ENCODE peak calls at places on chromosomes 16 and 17, in six cellular contexts. S is pancreas, U is Calu3, Y is GM10248, I is retinal pigment epithelial cell, X is GM06990. N is an unnamed sample.

GRCh38 chr16:8807189-8807588 is 9.6 kb downstream of the PMM2 start:
- DNase-seq in Y (no peak), U (no peak), X (no peak), I (no peak), S (no peak), N (no peak)

GRCh38 chr17:962650-963049 is 16.9 kb downstream of the NXN start:
- DNase-seq in U (no peak), I (no peak), S (no peak), Y (no peak), X (no peak), N (no peak)

GRCh38 chr16:49737541-49737940 is 118.4 kb downstream of the ZNF423 start:
- DNase-seq in X (no peak), S (no peak), U (no peak), I (no peak), Y (no peak), N (no peak)

GRCh38 chr17:66814026-66814425 is 20.9 kb upstream of the CACNG5 start:
- DNase-seq in U (no peak), Y (no peak), S (no peak), I (no peak), X (no peak), N (no peak)

GRCh38 chr16:69132424-69133252 is at the start of the genes CHTF8 and UTP4:
- DNase-seq in U (peak), X (peak), I (peak), S (peak), Y (peak), N (peak)

GRCh38 chr16:15518412-15519351 is 84.3 kb downstream of the BMERB1 start:
- DNase-seq in U (no peak), Y (no peak), I (peak), S (no peak), X (no peak), N (no peak)

GRCh38 chr17:34633351-34633750 is 54.0 kb downstream of the TMEM132E start:
- DNase-seq in S (no peak), I (no peak), X (no peak), Y (no peak), U (peak), N (no peak)

GRCh38 chr17:81427446-81428120 is 32.3 kb downstream of the BAHCC1 start:
- DNase-seq in U (no peak), S (peak), Y (no peak), I (peak), X (no peak), N (no peak)

GRCh38 chr17:50198026-50198669 is 3.3 kb downstream of the COL1A1 start:
- DNase-seq in X (no peak), U (peak), S (no peak), I (no peak), Y (peak), N (no peak)

GRCh38 chr17:33927732-33928133 is 327.4 kb upstream of the CCL2 start:
- DNase-seq in Y (peak), S (no peak), X (no peak), U (no peak), I (no peak), N (no peak)

GRCh38 chr16:29653436-29653835 is 9.6 kb upstream of the SPN start:
- DNase-seq in Y (peak), S (no peak), I (no peak), U (no peak), X (peak), N (no peak)

GRCh38 chr17:14203392-14203791 is 33.3 kb downstream of the CDRT15 start:
- DNase-seq in Y (no peak), X (no peak), I (no peak), S (no peak), U (no peak), N (no peak)
- TF ChIP-seq CTCF in Y (peak), X (peak), I (peak), S (no peak), U (no peak), N (no peak)

GRCh38 chr16:1193825-1194581 is 31.1 kb downstream of the TPSG1 start:
- DNase-seq in S (no peak), Y (no peak), U (no peak), I (no peak), X (no peak), N (no peak)

GRCh38 chr16:1192384-1193073 is 32.5 kb downstream of the TPSG1 start:
- DNase-seq in S (no peak), X (no peak), I (no peak), Y (no peak), U (no peak), N (no peak)

GRCh38 chr16:1195393-1195666 is 29.7 kb downstream of the TPSG1 start:
- DNase-seq in U (no peak), Y (no peak), I (no peak), X (no peak), S (no peak), N (no peak)

GRCh38 chr16:1194665-1195392 is 30.2 kb downstream of the TPSG1 start:
- DNase-seq in I (no peak), X (no peak), S (no peak), U (peak), Y (peak), N (no peak)

GRCh38 chr16:1193143-1193824 is 31.8 kb downstream of the TPSG1 start:
- DNase-seq in X (no peak), U (peak), I (no peak), S (no peak), Y (no peak), N (no peak)
- TF ChIP-seq CTCF in X (no peak), U (no peak), I (no peak), S (no peak), Y (no peak), N (peak)

DNA sequence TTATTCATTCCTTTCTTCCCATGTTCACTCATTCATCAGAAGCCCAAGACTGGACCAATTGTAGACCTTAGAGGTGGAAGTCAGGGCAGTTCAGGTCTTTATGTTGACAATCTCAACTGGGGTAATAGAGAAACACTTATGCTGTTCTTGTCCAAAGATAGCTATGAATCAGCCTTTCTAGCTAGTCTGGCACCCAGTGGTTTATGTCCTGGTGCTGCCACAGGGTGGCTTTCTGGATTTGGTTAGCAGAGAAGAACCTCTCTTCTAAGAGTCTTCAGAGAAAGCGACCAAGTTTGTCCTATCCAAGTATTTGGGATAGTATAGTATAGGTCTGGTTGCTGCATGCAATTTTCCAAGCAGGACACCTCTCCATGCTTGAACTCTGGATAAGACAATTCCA is 83.3 kb downstream of the NOG start:
- DNase-seq in S (no peak), X (no peak), U (no peak), I (no peak), Y (no peak), N (no peak)
- TF ChIP-seq CTCF in S (no peak), X (no peak), U (no peak), I (peak), Y (no peak), N (no peak)

GRCh38 chr16:3459401-3460090 is 16.1 kb downstream of the NAA60 start:
- DNase-seq in I (no peak), X (no peak), S (no peak), Y (no peak), U (no peak), N (no peak)

GRCh38 chr16:3456374-3456773 is 12.9 kb downstream of the NAA60 start:
- DNase-seq in I (peak), Y (no peak), S (no peak), U (no peak), X (no peak), N (no peak)

GRCh38 chr16:3458852-3459361 is 15.4 kb downstream of the NAA60 start:
- DNase-seq in X (no peak), U (peak), I (no peak), Y (peak), S (peak), N (no peak)

GRCh38 chr16:3458278-3458851 is 14.9 kb downstream of the NAA60 start:
- DNase-seq in Y (no peak), U (peak), S (peak), X (peak), I (no peak), N (no peak)

GRCh38 chr16:3457434-3458252 is 14.2 kb downstream of the NAA60 start:
- DNase-seq in Y (peak), U (peak), I (no peak), S (peak), X (peak), N (peak)
- TF ChIP-seq CTCF in Y (peak), U (peak), I (peak), S (peak), X (peak), N (peak)

GRCh38 chr17:48767263-48767774 is 38.8 kb upstream of the HOXB13 start:
- DNase-seq in S (no peak), U (no peak), X (no peak), I (no peak), Y (no peak), N (no peak)
- TF ChIP-seq CTCF in S (no peak), U (peak), X (no peak), I (no peak), Y (no peak), N (no peak)

N was measured in D721Med.